ENCODE peak calls at places on chromosomes 4 and X, in ten cellular contexts. X, U, R, E, Z, Q, P, B, I and L are unnamed samples.

GRCh38 chr4:68466751-68467150 is 19.5 kb downstream of the TMPRSS11E start:
- DNase-seq in X (no peak), U (no peak), R (no peak), E (no peak), Z (no peak), Q (no peak), P (no peak), B (no peak), I (no peak), L (no peak)

GRCh38 chrX:110316351-110317078 is 1.4 kb downstream of the AMMECR1 start:
- DNase-seq in X (no peak), U (no peak), R (no peak), E (no peak), Z (no peak), Q (peak), P (peak), B (no peak), I (peak), L (peak)

GRCh38 chrX:110442631-110443030 is 84.0 kb downstream of the RTL9 start:
- DNase-seq in X (no peak), U (no peak), R (no peak), E (peak), Z (no peak), Q (peak), P (no peak), B (no peak), I (peak), L (peak)

GRCh38 chr4:39941682-39942217 is 36.0 kb downstream of the PDS5A start:
- DNase-seq in X (no peak), U (no peak), R (no peak), E (no peak), Z (no peak), Q (no peak), P (no peak), B (no peak), I (no peak), L (no peak)

GRCh38 chr4:16627999-16628398 is 270.4 kb downstream of the LDB2 start:
- DNase-seq in X (no peak), U (no peak), R (no peak), E (no peak), Z (no peak), Q (no peak), P (no peak), B (no peak), I (no peak), L (peak)

GRCh38 chr4:186699881-186700397 is 23.7 kb downstream of the FAT1 start:
- DNase-seq in X (no peak), U (no peak), R (no peak), E (no peak), Z (no peak), Q (no peak), P (no peak), B (no peak), I (no peak), L (no peak)

GRCh38 chrX:119852410-119853353 is at the start of gene UPF3B:
- DNase-seq in X (peak), U (peak), R (peak), E (peak), Z (peak), Q (peak), P (peak), B (peak), I (peak), L (peak)

GRCh38 chr4:128847074-128847724 is 37.7 kb downstream of the JADE1 start:
- DNase-seq in X (no peak), U (no peak), R (no peak), E (no peak), Z (no peak), Q (no peak), P (no peak), B (no peak), I (no peak), L (peak)

GRCh38 chr4:176044589-176044951 is 21.1 kb upstream of the WDR17 start:
- DNase-seq in X (no peak), U (peak), R (no peak), E (no peak), Z (no peak), Q (no peak), P (no peak), B (no peak), I (no peak), L (no peak)

GRCh38 chrX:132766452-132766851 is 192.0 kb downstream of the HS6ST2 start:
- DNase-seq in X (no peak), U (no peak), R (no peak), E (no peak), Z (no peak), Q (no peak), P (no peak), B (no peak), I (no peak), L (no peak)

GRCh38 chr4:40377462-40378385 is 42.6 kb downstream of the CHRNA9 start:
- DNase-seq in X (no peak), U (no peak), R (no peak), E (no peak), Z (no peak), Q (no peak), P (no peak), B (no peak), I (no peak), L (peak)

GRCh38 chr4:44738615-44739014 is 12.3 kb upstream of the GNPDA2 start:
- DNase-seq in X (no peak), U (no peak), R (no peak), E (no peak), Z (no peak), Q (no peak), P (no peak), B (no peak), I (no peak), L (peak)

GRCh38 chr4:25788839-25789238 is 73.9 kb downstream of the SEL1L3 start:
- DNase-seq in X (no peak), U (no peak), R (no peak), E (no peak), Z (no peak), Q (no peak), P (no peak), B (no peak), I (no peak), L (no peak)

GRCh38 chr4:28481565-28481964 is 1620.9 kb downstream of the STIM2 start:
- DNase-seq in X (no peak), U (no peak), R (no peak), E (no peak), Z (no peak), Q (no peak), P (no peak), B (no peak), I (no peak), L (no peak)

GRCh38 chr4:153467897-153468262 is 1.7 kb downstream of the TMEM131L start:
- DNase-seq in X (no peak), U (no peak), R (no peak), E (no peak), Z (no peak), Q (no peak), P (no peak), B (no peak), I (no peak), L (no peak)

GRCh38 chrX:68807818-68808217 is 21.0 kb upstream of the EFNB1 start:
- DNase-seq in X (no peak), U (no peak), R (no peak), E (no peak), Z (no peak), Q (no peak), P (no peak), B (no peak), I (no peak), L (peak)

GRCh38 chr4:54386270-54386669 is 157.2 kb downstream of the PDGFRA start:
- DNase-seq in X (no peak), U (no peak), R (no peak), E (no peak), Z (no peak), Q (no peak), P (no peak), B (no peak), I (no peak), L (no peak)

GRCh38 chrX:96696462-96696861 is 11.8 kb downstream of the DIAPH2 start:
- DNase-seq in X (no peak), U (no peak), R (no peak), E (no peak), Z (no peak), Q (no peak), P (no peak), B (no peak), I (no peak), L (no peak)

GRCh38 chrX:23953908-23954269 is 46.1 kb downstream of the CXorf58 start:
- DNase-seq in X (no peak), U (no peak), R (no peak), E (no peak), Z (no peak), Q (no peak), P (no peak), B (peak), I (peak), L (no peak)

GRCh38 chrX:144819406-144819805 is 427.9 kb upstream of the SPANXN1 start:
- DNase-seq in X (no peak), U (no peak), R (no peak), E (no peak), Z (no peak), Q (no peak), P (no peak), B (no peak), I (no peak), L (peak)

GRCh38 chr4:148163011-148163410 is 279.2 kb downstream of the NR3C2 start:
- DNase-seq in X (no peak), U (no peak), R (no peak), E (no peak), Z (no peak), Q (no peak), P (no peak), B (no peak), I (no peak), L (no peak)

GRCh38 chr4:83876047-83876446 is 340.1 kb downstream of the GPAT3 start:
- DNase-seq in X (no peak), U (no peak), R (no peak), E (no peak), Z (no peak), Q (no peak), P (no peak), B (no peak), I (no peak), L (peak)

GRCh38 chr4:17780461-17781071 is 855 bp downstream of the FAM184B start:
- DNase-seq in X (no peak), U (no peak), R (no peak), E (no peak), Z (no peak), Q (no peak), P (no peak), B (no peak), I (no peak), L (no peak)

GRCh38 chr4:188455353-188455752 is 316.1 kb downstream of the TRIML1 start:
- DNase-seq in X (no peak), U (no peak), R (no peak), E (no peak), Z (no peak), Q (no peak), P (no peak), B (no peak), I (no peak), L (no peak)

GRCh38 chr4:6115342-6115741 is 85.0 kb downstream of the JAKMIP1 start:
- DNase-seq in X (no peak), U (peak), R (no peak), E (no peak), Z (no peak), Q (no peak), P (no peak), B (no peak), I (no peak), L (no peak)

GRCh38 chr4:182143822-182144620 is 99.2 kb upstream of the TENM3 start:
- DNase-seq in X (no peak), U (peak), R (no peak), E (peak), Z (peak), Q (peak), P (peak), B (no peak), I (peak), L (peak)

GRCh38 chr4:187103351-187103750 is 379.7 kb upstream of the FAT1 start:
- DNase-seq in X (no peak), U (no peak), R (no peak), E (no peak), Z (no peak), Q (no peak), P (no peak), B (no peak), I (no peak), L (no peak)

GRCh38 chr4:186729856-186730255 is 6.2 kb upstream of the FAT1 start:
- DNase-seq in X (no peak), U (no peak), R (no peak), E (no peak), Z (no peak), Q (no peak), P (no peak), B (no peak), I (no peak), L (no peak)

GRCh38 chr4:180190382-180190781 is 2052.8 kb upstream of the TENM3 start:
- DNase-seq in X (no peak), U (no peak), R (no peak), E (no peak), Z (no peak), Q (no peak), P (no peak), B (no peak), I (no peak), L (peak)

GRCh38 chr4:27010334-27010940 is 149.8 kb downstream of the STIM2 start:
- DNase-seq in X (peak), U (peak), R (peak), E (peak), Z (peak), Q (peak), P (peak), B (peak), I (peak), L (peak)

GRCh38 chr4:89121711-89122387 is 10.5 kb downstream of the TIGD2 start:
- DNase-seq in X (no peak), U (no peak), R (no peak), E (no peak), Z (no peak), Q (no peak), P (no peak), B (no peak), I (no peak), L (no peak)

GRCh38 chr4:2217726-2218125 is 24.2 kb downstream of the HAUS3 start:
- DNase-seq in X (no peak), U (no peak), R (no peak), E (no peak), Z (no peak), Q (no peak), P (no peak), B (no peak), I (no peak), L (no peak)

GRCh38 chrX:21487832-21488231 is 113.6 kb downstream of the CNKSR2 start:
- DNase-seq in X (no peak), U (no peak), R (no peak), E (no peak), Z (no peak), Q (no peak), P (no peak), B (no peak), I (no peak), L (peak)

GRCh38 chrX:3271485-3272186 is 74.8 kb downstream of the MXRA5 start:
- DNase-seq in X (no peak), U (no peak), R (no peak), E (no peak), Z (no peak), Q (no peak), P (no peak), B (no peak), I (no peak), L (peak)